ENCODE peak calls at places on chromosome 22, in six cellular contexts. One of them, this sample, is unnamed. For H3K9me3, the result is how much of the 10 kb centered on the place peaks cover.

GRCh38 chr22:24424001-24424900 is 3.1 kb upstream of the ADORA2A start:
- DNase-seq in tibial nerve: no peak
- DNase-seq in A673: no peak
- DNase-seq in colonic mucosa: no peak
- DNase-seq in cardiac muscle cell: no peak
- DNase-seq in left ventricle myocardium inferior: no peak
- DNase-seq in this sample: peak

GRCh38 chr22:50620861-50621490 is 7.0 kb downstream of the ARSA start:
- DNase-seq in tibial nerve: no peak
- DNase-seq in A673: no peak
- DNase-seq in colonic mucosa: peak
- DNase-seq in cardiac muscle cell: no peak
- DNase-seq in left ventricle myocardium inferior: no peak
- DNase-seq in this sample: peak

GRCh38 chr22:35819421-35819820 is 101.7 kb downstream of the APOL5 start:
- DNase-seq in tibial nerve: no peak
- DNase-seq in A673: no peak
- DNase-seq in colonic mucosa: no peak
- DNase-seq in cardiac muscle cell: no peak
- DNase-seq in left ventricle myocardium inferior: no peak
- DNase-seq in this sample: no peak

GRCh38 chr22:33389927-33390326 is 331.7 kb upstream of the SYN3 start:
- DNase-seq in tibial nerve: no peak
- DNase-seq in A673: no peak
- DNase-seq in colonic mucosa: no peak
- DNase-seq in cardiac muscle cell: no peak
- DNase-seq in left ventricle myocardium inferior: no peak
- DNase-seq in this sample: no peak

GRCh38 chr22:35419756-35420155 is 19.8 kb downstream of the MCM5 start:
- DNase-seq in tibial nerve: no peak
- DNase-seq in A673: no peak
- DNase-seq in colonic mucosa: no peak
- DNase-seq in cardiac muscle cell: no peak
- DNase-seq in left ventricle myocardium inferior: no peak
- DNase-seq in this sample: no peak

GRCh38 chr22:36298601-36299000 is 45.7 kb downstream of the APOL1 start:
- DNase-seq in tibial nerve: no peak
- DNase-seq in A673: no peak
- DNase-seq in colonic mucosa: no peak
- DNase-seq in cardiac muscle cell: no peak
- DNase-seq in left ventricle myocardium inferior: no peak
- DNase-seq in this sample: no peak

GRCh38 chr22:17086301-17086700 is 1.5 kb downstream of the IL17RA start:
- DNase-seq in tibial nerve: no peak
- DNase-seq in A673: no peak
- DNase-seq in colonic mucosa: no peak
- DNase-seq in cardiac muscle cell: no peak
- DNase-seq in left ventricle myocardium inferior: no peak
- DNase-seq in this sample: no peak

GRCh38 chr22:27846910-27847309 is 45.4 kb upstream of the MN1 start:
- DNase-seq in tibial nerve: no peak
- DNase-seq in A673: no peak
- DNase-seq in colonic mucosa: no peak
- DNase-seq in cardiac muscle cell: no peak
- DNase-seq in left ventricle myocardium inferior: no peak
- DNase-seq in this sample: no peak

GRCh38 chr22:25113316-25113721 is 86.3 kb upstream of the CRYBB3 start:
- DNase-seq in tibial nerve: no peak
- DNase-seq in A673: no peak
- DNase-seq in colonic mucosa: peak
- DNase-seq in cardiac muscle cell: no peak
- DNase-seq in left ventricle myocardium inferior: no peak
- DNase-seq in this sample: peak

GRCh38 chr22:26367402-26368245 is 61.4 kb upstream of the ASPHD2 start:
- DNase-seq in tibial nerve: no peak
- DNase-seq in A673: peak
- DNase-seq in colonic mucosa: peak
- DNase-seq in cardiac muscle cell: peak
- DNase-seq in left ventricle myocardium inferior: no peak
- DNase-seq in this sample: no peak

GRCh38 chr22:49606562-49606961 is 221.1 kb downstream of the BRD1 start:
- DNase-seq in tibial nerve: no peak
- DNase-seq in A673: no peak
- DNase-seq in colonic mucosa: no peak
- DNase-seq in cardiac muscle cell: no peak
- DNase-seq in left ventricle myocardium inferior: no peak
- DNase-seq in this sample: no peak

GRCh38 chr22:29351042-29351441 is 35.5 kb upstream of the RASL10A start:
- DNase-seq in tibial nerve: no peak
- DNase-seq in A673: no peak
- DNase-seq in colonic mucosa: peak
- DNase-seq in cardiac muscle cell: no peak
- DNase-seq in left ventricle myocardium inferior: no peak
- DNase-seq in this sample: peak

GRCh38 chr22:41382098-41382578 is 396 bp downstream of the TEF start:
- DNase-seq in tibial nerve: peak
- DNase-seq in A673: peak
- DNase-seq in colonic mucosa: peak
- DNase-seq in cardiac muscle cell: peak
- DNase-seq in left ventricle myocardium inferior: peak
- DNase-seq in this sample: peak

GRCh38 chr22:49078076-49078710 is 749.5 kb downstream of the BRD1 start:
- DNase-seq in tibial nerve: no peak
- DNase-seq in A673: no peak
- DNase-seq in colonic mucosa: no peak
- DNase-seq in cardiac muscle cell: no peak
- DNase-seq in left ventricle myocardium inferior: no peak
- DNase-seq in this sample: no peak

GRCh38 chr22:50542416-50542927 is 3.2 kb upstream of the KLHDC7B start:
- DNase-seq in tibial nerve: no peak
- DNase-seq in A673: no peak
- DNase-seq in colonic mucosa: no peak
- DNase-seq in cardiac muscle cell: no peak
- DNase-seq in left ventricle myocardium inferior: no peak
- DNase-seq in this sample: peak

GRCh38 chr22:48974443-48975251 is 853.0 kb downstream of the BRD1 start:
- DNase-seq in tibial nerve: no peak
- DNase-seq in A673: no peak
- DNase-seq in colonic mucosa: no peak
- DNase-seq in cardiac muscle cell: no peak
- DNase-seq in left ventricle myocardium inferior: no peak
- DNase-seq in this sample: peak

GRCh38 chr22:26669060-26669481 is 11.7 kb downstream of the MIAT start:
- DNase-seq in tibial nerve: no peak
- DNase-seq in A673: peak
- DNase-seq in colonic mucosa: no peak
- DNase-seq in cardiac muscle cell: peak
- DNase-seq in left ventricle myocardium inferior: no peak
- DNase-seq in this sample: no peak

GRCh38 chr22:36301384-36301828 is 48.5 kb downstream of the APOL1 start:
- DNase-seq in tibial nerve: peak
- DNase-seq in A673: peak
- DNase-seq in colonic mucosa: peak
- DNase-seq in cardiac muscle cell: peak
- DNase-seq in left ventricle myocardium inferior: peak
- DNase-seq in this sample: peak

GRCh38 chr22:26702906-26703830 is 45.8 kb downstream of the MIAT start:
- DNase-seq in tibial nerve: no peak
- DNase-seq in A673: no peak
- DNase-seq in colonic mucosa: no peak
- DNase-seq in cardiac muscle cell: no peak
- DNase-seq in left ventricle myocardium inferior: no peak
- DNase-seq in this sample: no peak

GRCh38 chr22:33049125-33049729 is 9.0 kb downstream of the SYN3 start:
- DNase-seq in tibial nerve: peak
- DNase-seq in A673: peak
- DNase-seq in colonic mucosa: peak
- DNase-seq in cardiac muscle cell: peak
- DNase-seq in left ventricle myocardium inferior: peak
- DNase-seq in this sample: no peak

GRCh38 chr22:50014053-50014501 is 1.5 kb upstream of the IL17REL start:
- DNase-seq in tibial nerve: no peak
- DNase-seq in A673: no peak
- DNase-seq in colonic mucosa: no peak
- DNase-seq in cardiac muscle cell: no peak
- DNase-seq in left ventricle myocardium inferior: peak
- DNase-seq in this sample: no peak

DNA sequence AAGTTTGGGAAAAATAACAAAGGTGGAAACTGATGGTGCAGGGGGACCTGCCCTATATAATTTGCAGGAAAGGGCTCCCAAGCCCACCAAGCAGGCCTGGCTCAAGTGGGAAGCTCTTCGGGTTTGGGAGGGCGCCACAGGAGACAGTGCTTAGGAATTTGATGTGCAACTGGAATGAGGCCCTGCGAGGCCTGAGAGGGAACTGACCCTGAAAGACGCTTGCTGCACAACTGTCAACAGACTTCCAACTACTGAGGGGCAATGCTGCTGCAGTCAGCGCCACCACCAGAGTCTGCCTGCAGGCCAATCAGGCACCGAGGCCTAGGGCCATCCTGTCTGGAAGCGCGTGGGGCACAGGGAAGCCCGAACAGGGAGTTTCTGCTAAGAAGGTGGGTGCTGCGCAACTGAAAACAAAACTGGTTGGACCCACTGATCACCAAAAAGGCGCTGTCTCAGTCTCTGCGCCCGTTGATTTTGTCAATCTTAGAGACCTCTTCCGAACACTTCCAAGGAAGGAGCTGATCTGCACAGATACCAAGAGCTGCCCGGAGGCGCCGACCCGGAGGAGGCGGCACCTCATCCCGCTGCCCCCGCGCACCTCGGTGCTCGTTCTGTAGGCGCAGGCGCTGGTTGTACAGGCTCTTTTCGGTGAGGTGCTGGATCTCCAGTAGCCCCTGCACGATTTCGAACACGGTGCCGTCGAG is 667 bp downstream of the DGCR6L start:
- DNase-seq in tibial nerve: no peak
- DNase-seq in A673: peak
- DNase-seq in colonic mucosa: no peak
- DNase-seq in cardiac muscle cell: peak
- DNase-seq in left ventricle myocardium inferior: no peak
- DNase-seq in this sample: peak
- TF ChIP-seq CTCF in tibial nerve: no peak
- TF ChIP-seq CTCF in A673: no peak
- TF ChIP-seq CTCF in colonic mucosa: no peak
- TF ChIP-seq CTCF in cardiac muscle cell: no peak
- TF ChIP-seq CTCF in left ventricle myocardium inferior: no peak
- TF ChIP-seq CTCF in this sample: no peak

DNA sequence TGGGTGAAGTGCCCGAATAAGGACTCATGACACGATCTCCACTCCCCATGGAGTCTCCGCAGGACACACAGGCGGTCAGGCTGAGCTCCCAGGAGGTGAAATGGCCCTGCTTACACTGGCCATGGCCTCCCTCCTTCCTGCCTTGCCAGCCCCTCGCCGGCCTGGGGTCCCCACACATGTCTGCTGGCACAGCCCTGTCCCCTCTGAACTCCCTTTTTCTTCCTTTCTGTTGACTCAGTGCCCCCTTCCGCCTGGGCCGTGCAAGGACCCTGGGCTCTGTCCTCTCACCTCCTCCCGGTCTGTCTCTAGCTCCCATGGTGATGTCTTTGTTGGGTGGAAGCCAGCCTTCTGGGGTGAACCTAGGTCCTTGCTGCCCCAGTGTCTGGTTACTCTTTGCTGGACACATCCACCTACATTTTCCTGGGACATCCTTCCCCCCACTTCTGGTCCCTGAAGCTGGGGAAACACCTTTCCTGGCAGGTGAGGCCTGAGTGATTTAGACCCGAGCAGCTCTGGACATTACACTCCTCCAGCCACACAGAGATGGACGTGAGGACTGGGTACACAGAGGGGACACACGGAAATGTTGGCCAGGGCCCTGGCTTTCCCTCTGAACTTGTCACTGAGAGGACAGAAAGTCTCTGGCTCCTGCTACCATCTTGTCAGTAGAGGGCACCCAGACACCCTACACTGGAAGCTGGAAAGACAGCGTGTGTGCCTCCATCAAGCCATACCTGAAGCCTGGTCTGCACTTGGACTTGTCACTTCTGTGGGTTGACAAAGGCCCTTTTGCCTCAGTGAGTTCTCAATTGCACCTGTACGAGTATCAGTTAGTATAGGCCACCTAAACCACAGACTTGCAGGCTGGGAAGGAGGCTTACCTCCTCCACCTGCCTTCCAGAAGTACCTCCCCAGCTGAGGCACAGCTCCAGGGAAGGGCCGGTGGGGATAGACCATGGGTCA is 864.3 kb downstream of the TBC1D22A start:
- DNase-seq in tibial nerve: no peak
- DNase-seq in A673: no peak
- DNase-seq in colonic mucosa: no peak
- DNase-seq in cardiac muscle cell: no peak
- DNase-seq in left ventricle myocardium inferior: no peak
- DNase-seq in this sample: no peak
- H3K9me3 ChIP-seq in tibial nerve: under half
- H3K9me3 ChIP-seq in A673: under half
- H3K9me3 ChIP-seq in colonic mucosa: under half
- H3K9me3 ChIP-seq in cardiac muscle cell: under half
- H3K9me3 ChIP-seq in left ventricle myocardium inferior: under half
- H3K9me3 ChIP-seq in this sample: under half

GRCh38 chr22:30832407-30832987 is 136.1 kb downstream of the MORC2 start:
- DNase-seq in tibial nerve: no peak
- DNase-seq in A673: no peak
- DNase-seq in colonic mucosa: no peak
- DNase-seq in cardiac muscle cell: no peak
- DNase-seq in left ventricle myocardium inferior: no peak
- DNase-seq in this sample: no peak
- H3K4me3 ChIP-seq in tibial nerve: no peak
- H3K4me3 ChIP-seq in A673: no peak
- H3K4me3 ChIP-seq in colonic mucosa: no peak
- H3K4me3 ChIP-seq in cardiac muscle cell: no peak
- H3K4me3 ChIP-seq in left ventricle myocardium inferior: no peak
- H3K4me3 ChIP-seq in this sample: no peak

DNA sequence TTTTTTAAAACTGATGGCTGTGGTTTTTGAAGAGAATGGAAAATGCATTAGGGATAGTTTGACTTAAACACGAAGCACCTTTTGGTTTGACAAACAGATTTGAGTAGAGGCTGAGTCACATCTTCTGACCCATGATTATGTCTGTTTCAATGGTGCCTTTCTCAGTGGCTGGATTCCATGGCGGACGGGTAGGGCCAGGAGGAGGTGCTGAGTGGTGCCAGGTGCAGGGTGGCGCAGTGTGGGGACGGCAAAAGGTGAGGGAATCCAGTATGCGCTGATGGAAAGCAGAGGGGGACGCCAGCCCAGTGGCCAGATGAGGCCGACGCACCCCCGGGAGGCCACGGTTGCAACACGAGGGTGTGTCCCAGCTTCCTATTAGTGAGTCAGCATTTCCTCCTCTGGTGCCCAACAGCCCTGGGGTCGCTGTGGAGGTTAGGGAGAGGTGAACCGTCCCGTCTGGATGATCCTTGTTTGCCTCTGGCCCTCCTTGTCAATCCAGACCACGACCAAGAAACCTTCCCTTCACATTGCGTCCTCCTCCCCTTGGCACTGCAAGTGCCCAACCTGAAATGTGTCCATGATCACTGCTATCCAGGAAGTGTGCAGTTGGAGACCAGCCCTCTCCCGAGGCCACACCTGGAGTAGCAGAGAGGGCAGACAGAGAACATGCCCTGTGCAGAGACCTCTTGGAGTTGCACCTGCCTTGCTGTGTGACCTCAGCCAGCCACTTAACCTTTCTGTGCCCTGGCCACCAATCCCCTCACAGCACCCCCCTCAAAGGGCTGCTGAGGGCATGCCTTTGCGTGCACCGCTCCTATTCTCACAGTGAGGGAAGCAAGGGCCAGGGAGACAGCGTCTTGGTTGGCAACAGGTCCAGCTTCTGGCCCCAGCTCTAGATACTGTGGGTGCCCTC is 32.5 kb upstream of the ATXN10 start:
- DNase-seq in tibial nerve: peak
- DNase-seq in A673: no peak
- DNase-seq in colonic mucosa: peak
- DNase-seq in cardiac muscle cell: no peak
- DNase-seq in left ventricle myocardium inferior: peak
- DNase-seq in this sample: peak
- TF ChIP-seq CTCF in tibial nerve: no peak
- TF ChIP-seq CTCF in A673: no peak
- TF ChIP-seq CTCF in colonic mucosa: no peak
- TF ChIP-seq CTCF in cardiac muscle cell: peak
- TF ChIP-seq CTCF in left ventricle myocardium inferior: no peak
- TF ChIP-seq CTCF in this sample: no peak